ENCODE peak calls at places on chromosomes 3 and 15, in ten cellular contexts. One of them, this sample, is unnamed.

GRCh38 chr3:149706905-149707304 is 45.4 kb downstream of the COMMD2 start:
- DNase-seq in NCI-H1930: no peak
- DNase-seq in gastrocnemius medialis: no peak
- DNase-seq in HuH-7.5: no peak
- DNase-seq in pons: peak; percentile 38
- DNase-seq in kidney tubule cell: no peak
- DNase-seq in natural killer cell: no peak
- DNase-seq in astrocyte of the spinal cord: no peak
- DNase-seq in stimulated activated CD4-positive, alpha-beta T cell treated with anti-CD3 and anti-CD28 coated beads, TNF-alpha, amount 100 ng/mL, for 24 hours: no peak
- DNase-seq in NCI-H345: no peak
- DNase-seq in this sample: no peak

GRCh38 chr3:107654218-107654617 is 131.5 kb downstream of the BBX start:
- DNase-seq in kidney tubule cell: no peak
- DNase-seq in gastrocnemius medialis: no peak
- DNase-seq in stimulated activated CD4-positive, alpha-beta T cell treated with anti-CD3 and anti-CD28 coated beads, TNF-alpha, amount 100 ng/mL, for 24 hours: no peak
- DNase-seq in natural killer cell: no peak
- DNase-seq in pons: no peak
- DNase-seq in NCI-H1930: no peak
- DNase-seq in HuH-7.5: no peak
- DNase-seq in NCI-H345: no peak
- DNase-seq in astrocyte of the spinal cord: no peak
- DNase-seq in this sample: no peak

GRCh38 chr3:124837730-124838186 is 49.4 kb downstream of the ITGB5 start:
- DNase-seq in NCI-H345: no peak
- DNase-seq in stimulated activated CD4-positive, alpha-beta T cell treated with anti-CD3 and anti-CD28 coated beads, TNF-alpha, amount 100 ng/mL, for 24 hours: no peak
- DNase-seq in gastrocnemius medialis: peak; percentile 57
- DNase-seq in NCI-H1930: no peak
- DNase-seq in kidney tubule cell: peak; percentile 69
- DNase-seq in natural killer cell: no peak
- DNase-seq in astrocyte of the spinal cord: peak; percentile 64
- DNase-seq in HuH-7.5: peak; percentile 58
- DNase-seq in pons: peak; percentile 49
- DNase-seq in this sample: peak; percentile 59

GRCh38 chr3:151908399-151908798 is 35.0 kb downstream of the SUCNR1 start:
- DNase-seq in natural killer cell: no peak
- DNase-seq in gastrocnemius medialis: no peak
- DNase-seq in NCI-H345: no peak
- DNase-seq in NCI-H1930: no peak
- DNase-seq in HuH-7.5: no peak
- DNase-seq in stimulated activated CD4-positive, alpha-beta T cell treated with anti-CD3 and anti-CD28 coated beads, TNF-alpha, amount 100 ng/mL, for 24 hours: no peak
- DNase-seq in kidney tubule cell: no peak
- DNase-seq in astrocyte of the spinal cord: no peak
- DNase-seq in pons: no peak
- DNase-seq in this sample: no peak

GRCh38 chr3:195558602-195559001 is 15.5 kb upstream of the PPP1R2 start:
- DNase-seq in kidney tubule cell: peak; percentile 82
- DNase-seq in natural killer cell: no peak
- DNase-seq in HuH-7.5: no peak
- DNase-seq in NCI-H1930: peak; percentile 34
- DNase-seq in astrocyte of the spinal cord: no peak
- DNase-seq in NCI-H345: peak; percentile 56
- DNase-seq in stimulated activated CD4-positive, alpha-beta T cell treated with anti-CD3 and anti-CD28 coated beads, TNF-alpha, amount 100 ng/mL, for 24 hours: no peak
- DNase-seq in gastrocnemius medialis: peak; percentile 94
- DNase-seq in pons: peak; percentile 45
- DNase-seq in this sample: peak; percentile 64

GRCh38 chr3:195822131-195822696 is 10.5 kb upstream of the MUC4 start:
- DNase-seq in kidney tubule cell: no peak
- DNase-seq in pons: no peak
- DNase-seq in natural killer cell: no peak
- DNase-seq in stimulated activated CD4-positive, alpha-beta T cell treated with anti-CD3 and anti-CD28 coated beads, TNF-alpha, amount 100 ng/mL, for 24 hours: no peak
- DNase-seq in HuH-7.5: no peak
- DNase-seq in gastrocnemius medialis: no peak
- DNase-seq in astrocyte of the spinal cord: no peak
- DNase-seq in NCI-H1930: no peak
- DNase-seq in NCI-H345: no peak
- DNase-seq in this sample: no peak

GRCh38 chr3:151935451-151935850 is 62.0 kb downstream of the SUCNR1 start:
- DNase-seq in NCI-H1930: no peak
- DNase-seq in pons: no peak
- DNase-seq in HuH-7.5: no peak
- DNase-seq in kidney tubule cell: no peak
- DNase-seq in NCI-H345: no peak
- DNase-seq in gastrocnemius medialis: no peak
- DNase-seq in stimulated activated CD4-positive, alpha-beta T cell treated with anti-CD3 and anti-CD28 coated beads, TNF-alpha, amount 100 ng/mL, for 24 hours: no peak
- DNase-seq in natural killer cell: no peak
- DNase-seq in astrocyte of the spinal cord: no peak
- DNase-seq in this sample: no peak

GRCh38 chr3:197577366-197578074 is 21.8 kb upstream of the BDH1 start:
- DNase-seq in natural killer cell: no peak
- DNase-seq in pons: no peak
- DNase-seq in stimulated activated CD4-positive, alpha-beta T cell treated with anti-CD3 and anti-CD28 coated beads, TNF-alpha, amount 100 ng/mL, for 24 hours: no peak
- DNase-seq in astrocyte of the spinal cord: no peak
- DNase-seq in NCI-H1930: no peak
- DNase-seq in kidney tubule cell: no peak
- DNase-seq in NCI-H345: no peak
- DNase-seq in gastrocnemius medialis: no peak
- DNase-seq in HuH-7.5: no peak
- DNase-seq in this sample: no peak

GRCh38 chr3:179324270-179324754 is 1.5 kb downstream of the ZNF639 start:
- DNase-seq in NCI-H1930: no peak
- DNase-seq in HuH-7.5: no peak
- DNase-seq in pons: peak; percentile 14
- DNase-seq in NCI-H345: no peak
- DNase-seq in kidney tubule cell: peak; percentile 44
- DNase-seq in stimulated activated CD4-positive, alpha-beta T cell treated with anti-CD3 and anti-CD28 coated beads, TNF-alpha, amount 100 ng/mL, for 24 hours: no peak
- DNase-seq in astrocyte of the spinal cord: peak; percentile 52
- DNase-seq in natural killer cell: no peak
- DNase-seq in gastrocnemius medialis: no peak
- DNase-seq in this sample: peak; percentile 54

GRCh38 chr3:30693470-30694120 is 87.2 kb downstream of the TGFBR2 start:
- DNase-seq in astrocyte of the spinal cord: peak; percentile 72
- DNase-seq in NCI-H345: peak; percentile 55
- DNase-seq in HuH-7.5: peak; percentile 29
- DNase-seq in pons: peak; percentile 91
- DNase-seq in gastrocnemius medialis: no peak
- DNase-seq in kidney tubule cell: peak; percentile 71
- DNase-seq in stimulated activated CD4-positive, alpha-beta T cell treated with anti-CD3 and anti-CD28 coated beads, TNF-alpha, amount 100 ng/mL, for 24 hours: no peak
- DNase-seq in NCI-H1930: peak; percentile 11
- DNase-seq in natural killer cell: no peak
- DNase-seq in this sample: peak; percentile 65

GRCh38 chr3:66138336-66139234 is 82.2 kb upstream of the SLC25A26 start:
- DNase-seq in gastrocnemius medialis: peak; percentile 19
- DNase-seq in NCI-H345: peak; percentile 12
- DNase-seq in NCI-H1930: peak; percentile 51
- DNase-seq in kidney tubule cell: peak; percentile 71
- DNase-seq in pons: peak; percentile 57
- DNase-seq in stimulated activated CD4-positive, alpha-beta T cell treated with anti-CD3 and anti-CD28 coated beads, TNF-alpha, amount 100 ng/mL, for 24 hours: no peak
- DNase-seq in HuH-7.5: peak; percentile 12
- DNase-seq in natural killer cell: no peak
- DNase-seq in astrocyte of the spinal cord: peak; percentile 64
- DNase-seq in this sample: peak; percentile 69

GRCh38 chr3:156483426-156483825 is 71.5 kb downstream of the SSR3 start:
- DNase-seq in stimulated activated CD4-positive, alpha-beta T cell treated with anti-CD3 and anti-CD28 coated beads, TNF-alpha, amount 100 ng/mL, for 24 hours: no peak
- DNase-seq in natural killer cell: no peak
- DNase-seq in astrocyte of the spinal cord: peak; percentile 87
- DNase-seq in gastrocnemius medialis: no peak
- DNase-seq in pons: no peak
- DNase-seq in HuH-7.5: no peak
- DNase-seq in NCI-H345: no peak
- DNase-seq in NCI-H1930: no peak
- DNase-seq in kidney tubule cell: peak; percentile 85
- DNase-seq in this sample: peak; percentile 95

GRCh38 chr15:70390723-70391122 is 293.0 kb upstream of the TLE3 start:
- DNase-seq in pons: no peak
- DNase-seq in NCI-H345: no peak
- DNase-seq in astrocyte of the spinal cord: no peak
- DNase-seq in stimulated activated CD4-positive, alpha-beta T cell treated with anti-CD3 and anti-CD28 coated beads, TNF-alpha, amount 100 ng/mL, for 24 hours: no peak
- DNase-seq in HuH-7.5: no peak
- DNase-seq in NCI-H1930: no peak
- DNase-seq in gastrocnemius medialis: no peak
- DNase-seq in natural killer cell: no peak
- DNase-seq in kidney tubule cell: no peak
- DNase-seq in this sample: no peak

This sample was measured in HT1080.